ENCODE peak calls at places on chromosomes 5 and 9, in eight cellular contexts. G is posterior vena cava; S is CD4-positive, alpha-beta T cell; C is caudate nucleus; K is mucosa of descending colon; N is osteocyte; B is cortex of kidney; T is GM20000. U is an unnamed sample.

GRCh38 chr5:167790462-167791260 is 500.8 kb upstream of the WWC1 start:
- DNase-seq in G (no peak), S (no peak), C (no peak), K (no peak), N (no peak), B (no peak), T (no peak), U (no peak)

GRCh38 chr5:78508231-78508765 is 140.3 kb downstream of the LHFPL2 start:
- DNase-seq in G (no peak), S (no peak), C (no peak), K (no peak), N (no peak), B (no peak), T (no peak), U (no peak)

GRCh38 chr9:93319301-93319991 is 132.0 kb upstream of the FAM120A start:
- DNase-seq in G (peak), S (no peak), C (no peak), K (no peak), N (peak), B (no peak), T (no peak), U (no peak)

GRCh38 chr9:76112151-76112550 is 221.7 kb downstream of the PCSK5 start:
- DNase-seq in G (no peak), S (no peak), C (no peak), K (no peak), N (no peak), B (no peak), T (no peak), U (no peak)

GRCh38 chr9:132019702-132020101 is 60.0 kb downstream of the MED27 start:
- DNase-seq in G (no peak), S (no peak), C (no peak), K (no peak), N (no peak), B (no peak), T (no peak), U (no peak)

GRCh38 chr5:42021923-42022322 is 96.8 kb downstream of the FBXO4 start:
- DNase-seq in G (no peak), S (no peak), C (no peak), K (no peak), N (no peak), B (no peak), T (peak), U (no peak)

GRCh38 chr9:116959775-116960174 is 272.7 kb downstream of the TRIM32 start:
- DNase-seq in G (no peak), S (no peak), C (peak), K (no peak), N (no peak), B (no peak), T (peak), U (no peak)

GRCh38 chr9:34262971-34263370 is 66.1 kb downstream of the KIF24 start:
- DNase-seq in G (no peak), S (no peak), C (no peak), K (no peak), N (no peak), B (no peak), T (no peak), U (no peak)

GRCh38 chr5:50666261-50667078 is at the start of gene PARP8:
- DNase-seq in G (peak), S (peak), C (no peak), K (peak), N (peak), B (no peak), T (peak), U (no peak)

GRCh38 chr9:94084314-94084713 is at the start of gene PTPDC1:
- DNase-seq in G (no peak), S (no peak), C (peak), K (no peak), N (no peak), B (no peak), T (no peak), U (peak)

GRCh38 chr9:112743216-112743835 is 7.2 kb upstream of the SNX30 start:
- DNase-seq in G (no peak), S (no peak), C (no peak), K (no peak), N (no peak), B (no peak), T (no peak), U (no peak)

GRCh38 chr9:134966697-134967546 is 49.2 kb upstream of the FCN1 start:
- DNase-seq in G (peak), S (no peak), C (no peak), K (no peak), N (no peak), B (no peak), T (no peak), U (no peak)

GRCh38 chr9:98881836-98882568 is 61.7 kb upstream of the COL15A1 start:
- DNase-seq in G (peak), S (no peak), C (no peak), K (no peak), N (no peak), B (no peak), T (no peak), U (no peak)

GRCh38 chr5:154190652-154191304 is at the start of gene GALNT10:
- DNase-seq in G (peak), S (no peak), C (no peak), K (peak), N (no peak), B (no peak), T (peak), U (peak)

GRCh38 chr9:113793558-113793957 is 82.6 kb upstream of the ZNF618 start:
- DNase-seq in G (no peak), S (no peak), C (no peak), K (no peak), N (no peak), B (no peak), T (no peak), U (no peak)

GRCh38 chr9:128242828-128243485 is 32.9 kb downstream of the GOLGA2 start:
- DNase-seq in G (no peak), S (no peak), C (no peak), K (no peak), N (no peak), B (no peak), T (no peak), U (no peak)

GRCh38 chr9:91180930-91181268 is 180.8 kb downstream of the AUH start:
- DNase-seq in G (no peak), S (no peak), C (no peak), K (no peak), N (no peak), B (no peak), T (no peak), U (no peak)

GRCh38 chr9:68685770-68686169 is 19.3 kb upstream of the PIP5K1B start:
- DNase-seq in G (no peak), S (no peak), C (no peak), K (peak), N (no peak), B (no peak), T (peak), U (no peak)

GRCh38 chr5:39158127-39158593 is 61.2 kb downstream of the FYB1 start:
- DNase-seq in G (peak), S (no peak), C (no peak), K (no peak), N (no peak), B (no peak), T (no peak), U (no peak)

GRCh38 chr9:79756414-79756813 is 184.6 kb downstream of the TLE4 start:
- DNase-seq in G (no peak), S (no peak), C (no peak), K (no peak), N (no peak), B (no peak), T (no peak), U (no peak)

GRCh38 chr5:127810014-127810413 is 106.8 kb downstream of the CCDC192 start:
- DNase-seq in G (no peak), S (no peak), C (no peak), K (no peak), N (no peak), B (no peak), T (no peak), U (peak)

GRCh38 chr9:23532282-23532681 is 293.8 kb downstream of the ELAVL2 start:
- DNase-seq in G (no peak), S (no peak), C (no peak), K (no peak), N (no peak), B (no peak), T (no peak), U (no peak)

GRCh38 chr5:169862348-169862905 is 117.9 kb downstream of the INSYN2B start:
- DNase-seq in G (no peak), S (no peak), C (no peak), K (no peak), N (no peak), B (no peak), T (no peak), U (no peak)

GRCh38 chr5:53679261-53679660 is 118.8 kb downstream of the NDUFS4 start:
- DNase-seq in G (no peak), S (no peak), C (no peak), K (no peak), N (no peak), B (no peak), T (no peak), U (no peak)

GRCh38 chr5:67093259-67093658 is 103.3 kb downstream of the CD180 start:
- DNase-seq in G (no peak), S (no peak), C (no peak), K (no peak), N (no peak), B (no peak), T (no peak), U (no peak)

GRCh38 chr5:55407059-55407684 is 99.4 kb downstream of the MTREX start:
- DNase-seq in G (no peak), S (no peak), C (no peak), K (no peak), N (no peak), B (no peak), T (no peak), U (peak)

GRCh38 chr9:130794923-130795495 is 40.0 kb upstream of the ABL1 start:
- DNase-seq in G (no peak), S (no peak), C (no peak), K (no peak), N (no peak), B (no peak), T (no peak), U (no peak)

GRCh38 chr5:62486672-62487071 is 74.1 kb downstream of the IPO11 start:
- DNase-seq in G (no peak), S (no peak), C (no peak), K (no peak), N (no peak), B (no peak), T (no peak), U (no peak)

U was measured in hippocampal formation.